ENCODE peak calls at places on chromosome 3, in nine cellular contexts. One of them, this sample, is unnamed.

GRCh38 chr3:33613041-33613440 is 105.0 kb downstream of the CLASP2 start:
- DNase-seq in NCI-H1105 treated with DMSO at 0.1 percent for 48 hours: no peak
- DNase-seq in activated effector memory CD4-positive, alpha-beta T cell treated with Interleukin-2 at 50 U/mL for 16 hours: no peak
- DNase-seq in nucleus accumbens: no peak
- DNase-seq in psoas muscle: no peak
- DNase-seq in CD8-positive, alpha-beta T cell: no peak
- DNase-seq in NCI-H82: no peak
- DNase-seq in dorsolateral prefrontal cortex: no peak
- DNase-seq in C1 segment of cervical spinal cord: no peak
- DNase-seq in this sample: no peak

GRCh38 chr3:61663728-61664492 is 102.5 kb downstream of the PTPRG start:
- DNase-seq in CD8-positive, alpha-beta T cell: no peak
- DNase-seq in NCI-H82: peak
- DNase-seq in nucleus accumbens: no peak
- DNase-seq in dorsolateral prefrontal cortex: no peak
- DNase-seq in C1 segment of cervical spinal cord: no peak
- DNase-seq in NCI-H1105 treated with DMSO at 0.1 percent for 48 hours: no peak
- DNase-seq in psoas muscle: no peak
- DNase-seq in activated effector memory CD4-positive, alpha-beta T cell treated with Interleukin-2 at 50 U/mL for 16 hours: no peak
- DNase-seq in this sample: no peak

GRCh38 chr3:39721076-39721475 is 88.3 kb upstream of the MYRIP start:
- DNase-seq in CD8-positive, alpha-beta T cell: no peak
- DNase-seq in NCI-H82: no peak
- DNase-seq in NCI-H1105 treated with DMSO at 0.1 percent for 48 hours: no peak
- DNase-seq in nucleus accumbens: no peak
- DNase-seq in dorsolateral prefrontal cortex: no peak
- DNase-seq in psoas muscle: no peak
- DNase-seq in activated effector memory CD4-positive, alpha-beta T cell treated with Interleukin-2 at 50 U/mL for 16 hours: no peak
- DNase-seq in C1 segment of cervical spinal cord: no peak
- DNase-seq in this sample: no peak

GRCh38 chr3:99741588-99741987 is 76.1 kb upstream of the CMSS1 start:
- DNase-seq in nucleus accumbens: no peak
- DNase-seq in activated effector memory CD4-positive, alpha-beta T cell treated with Interleukin-2 at 50 U/mL for 16 hours: no peak
- DNase-seq in psoas muscle: no peak
- DNase-seq in NCI-H1105 treated with DMSO at 0.1 percent for 48 hours: no peak
- DNase-seq in CD8-positive, alpha-beta T cell: no peak
- DNase-seq in C1 segment of cervical spinal cord: peak
- DNase-seq in dorsolateral prefrontal cortex: no peak
- DNase-seq in NCI-H82: no peak
- DNase-seq in this sample: no peak

GRCh38 chr3:191566469-191566868 is 105.5 kb downstream of the PYDC2 start:
- DNase-seq in NCI-H82: no peak
- DNase-seq in NCI-H1105 treated with DMSO at 0.1 percent for 48 hours: no peak
- DNase-seq in activated effector memory CD4-positive, alpha-beta T cell treated with Interleukin-2 at 50 U/mL for 16 hours: no peak
- DNase-seq in psoas muscle: no peak
- DNase-seq in dorsolateral prefrontal cortex: no peak
- DNase-seq in CD8-positive, alpha-beta T cell: no peak
- DNase-seq in nucleus accumbens: no peak
- DNase-seq in C1 segment of cervical spinal cord: no peak
- DNase-seq in this sample: no peak

GRCh38 chr3:189143321-189143720 is 28.4 kb upstream of the TPRG1 start:
- DNase-seq in nucleus accumbens: no peak
- DNase-seq in NCI-H82: no peak
- DNase-seq in CD8-positive, alpha-beta T cell: no peak
- DNase-seq in psoas muscle: no peak
- DNase-seq in C1 segment of cervical spinal cord: no peak
- DNase-seq in activated effector memory CD4-positive, alpha-beta T cell treated with Interleukin-2 at 50 U/mL for 16 hours: no peak
- DNase-seq in dorsolateral prefrontal cortex: no peak
- DNase-seq in NCI-H1105 treated with DMSO at 0.1 percent for 48 hours: no peak
- DNase-seq in this sample: no peak

GRCh38 chr3:21936207-21936606 is 185.2 kb upstream of the ZNF385D start:
- DNase-seq in psoas muscle: no peak
- DNase-seq in NCI-H1105 treated with DMSO at 0.1 percent for 48 hours: no peak
- DNase-seq in activated effector memory CD4-positive, alpha-beta T cell treated with Interleukin-2 at 50 U/mL for 16 hours: no peak
- DNase-seq in nucleus accumbens: no peak
- DNase-seq in C1 segment of cervical spinal cord: no peak
- DNase-seq in NCI-H82: no peak
- DNase-seq in CD8-positive, alpha-beta T cell: no peak
- DNase-seq in dorsolateral prefrontal cortex: no peak
- DNase-seq in this sample: no peak

GRCh38 chr3:112092439-112093179 is 6.4 kb downstream of the C3orf52 start:
- DNase-seq in C1 segment of cervical spinal cord: no peak
- DNase-seq in activated effector memory CD4-positive, alpha-beta T cell treated with Interleukin-2 at 50 U/mL for 16 hours: no peak
- DNase-seq in dorsolateral prefrontal cortex: no peak
- DNase-seq in NCI-H1105 treated with DMSO at 0.1 percent for 48 hours: no peak
- DNase-seq in psoas muscle: no peak
- DNase-seq in NCI-H82: no peak
- DNase-seq in nucleus accumbens: no peak
- DNase-seq in CD8-positive, alpha-beta T cell: no peak
- DNase-seq in this sample: no peak